ENCODE peak calls at places on chromosome 22, in nine cellular contexts. P, V, E, H, Q, G, B, C and U are unnamed samples.

GRCh38 chr22:46867106-46867505 is 104.7 kb downstream of the TBC1D22A start:
- DNase-seq in P (no peak), V (no peak), E (no peak), H (no peak), Q (no peak), G (no peak), B (peak), C (no peak), U (no peak)

GRCh38 chr22:49663823-49664222 is 163.8 kb downstream of the BRD1 start:
- DNase-seq in P (no peak), V (no peak), E (no peak), H (no peak), Q (no peak), G (peak), B (no peak), C (no peak), U (no peak)

GRCh38 chr22:39302431-39302960 is 16.9 kb downstream of the RPL3 start:
- DNase-seq in P (no peak), V (no peak), E (no peak), H (no peak), Q (no peak), G (no peak), B (no peak), C (no peak), U (no peak)

GRCh38 chr22:43171607-43172006 is 15.3 kb downstream of the TTLL12 start:
- DNase-seq in P (no peak), V (no peak), E (peak), H (no peak), Q (no peak), G (no peak), B (no peak), C (no peak), U (no peak)

GRCh38 chr22:30158277-30158676 is 78.0 kb downstream of the HORMAD2 start:
- DNase-seq in P (no peak), V (no peak), E (no peak), H (no peak), Q (no peak), G (no peak), B (no peak), C (no peak), U (no peak)

GRCh38 chr22:19419464-19420178 is 11.9 kb downstream of the HIRA start:
- DNase-seq in P (no peak), V (no peak), E (peak), H (no peak), Q (peak), G (no peak), B (no peak), C (peak), U (no peak)

GRCh38 chr22:20977019-20977418 is 5.1 kb upstream of the LZTR1 start:
- DNase-seq in P (no peak), V (no peak), E (no peak), H (no peak), Q (no peak), G (no peak), B (no peak), C (no peak), U (no peak)

GRCh38 chr22:42347281-42347824 is 76.9 kb upstream of the TCF20 start:
- DNase-seq in P (no peak), V (peak), E (no peak), H (no peak), Q (no peak), G (no peak), B (no peak), C (no peak), U (no peak)

GRCh38 chr22:17264321-17265052 is 45.3 kb upstream of the ADA2 start:
- DNase-seq in P (peak), V (peak), E (no peak), H (peak), Q (no peak), G (no peak), B (peak), C (no peak), U (peak)

GRCh38 chr22:46070215-46070721 is 80.1 kb upstream of the PPARA start:
- DNase-seq in P (no peak), V (peak), E (peak), H (no peak), Q (no peak), G (peak), B (no peak), C (peak), U (no peak)

GRCh38 chr22:49370841-49371301 is 456.8 kb downstream of the BRD1 start:
- DNase-seq in P (no peak), V (no peak), E (no peak), H (no peak), Q (no peak), G (peak), B (no peak), C (no peak), U (no peak)

GRCh38 chr22:33400891-33401290 is 342.7 kb upstream of the SYN3 start:
- DNase-seq in P (no peak), V (no peak), E (no peak), H (no peak), Q (no peak), G (no peak), B (no peak), C (no peak), U (no peak)

GRCh38 chr22:43060213-43060612 is 29.0 kb downstream of the TTLL1 start:
- DNase-seq in P (peak), V (peak), E (peak), H (peak), Q (peak), G (no peak), B (peak), C (peak), U (no peak)

GRCh38 chr22:46963672-46964545 is 201.5 kb downstream of the TBC1D22A start:
- DNase-seq in P (peak), V (no peak), E (no peak), H (no peak), Q (no peak), G (no peak), B (no peak), C (no peak), U (peak)